ENCODE peak calls at places on chromosomes 13 and 19, in seven cellular contexts. Y is esophagus squamous epithelium, L is mucosa of descending colon, R is pancreas, E is thyroid gland, B is cardiac muscle cell, K is foreskin keratinocyte. O is an unnamed sample.
A peak's percentile ranks its signal among the peaks of the same experiment; 100 is the strongest.

GRCh38 chr19:38228491-38229439 is 4.7 kb upstream of the DPF1 start:
- DNase-seq in Y (no peak), L (no peak), R (peak; percentile 33), E (no peak), B (peak; percentile 71), K (no peak), O (no peak)

GRCh38 chr19:16327911-16328823 is 3.5 kb downstream of the KLF2 start:
- DNase-seq in Y (no peak), L (peak; percentile 67), R (no peak), E (peak; percentile 48), B (no peak), K (no peak), O (no peak)

GRCh38 chr19:8688930-8689329 is 9.7 kb downstream of the ACTL9 start:
- DNase-seq in Y (no peak), L (no peak), R (no peak), E (no peak), B (no peak), K (no peak), O (no peak)

GRCh38 chr13:100541882-100542545 is 46.6 kb downstream of the GGACT start:
- DNase-seq in Y (no peak), L (no peak), R (no peak), E (no peak), B (no peak), K (peak; percentile 43), O (peak; percentile 29)

GRCh38 chr19:8355631-8356402 is 8.1 kb upstream of the ANGPTL4 start:
- DNase-seq in Y (no peak), L (no peak), R (no peak), E (no peak), B (no peak), K (peak; percentile 78), O (peak; percentile 98)

GRCh38 chr13:106337096-106337495 is 198.4 kb downstream of the EFNB2 start:
- DNase-seq in Y (no peak), L (no peak), R (no peak), E (no peak), B (no peak), K (no peak), O (no peak)

GRCh38 chr19:31348416-31349159 is 648 bp downstream of the TSHZ3 start:
- DNase-seq in Y (no peak), L (no peak), R (no peak), E (peak; percentile 55), B (peak; percentile 34), K (no peak), O (peak; percentile 69)

GRCh38 chr19:3773814-3774515 is 1.9 kb upstream of the RAX2 start:
- DNase-seq in Y (no peak), L (no peak), R (no peak), E (no peak), B (no peak), K (no peak), O (no peak)

GRCh38 chr19:37691881-37692504 is 27.6 kb downstream of the ZNF607 start:
- DNase-seq in Y (peak; percentile 31), L (peak; percentile 84), R (peak; percentile 54), E (peak; percentile 84), B (peak; percentile 93), K (peak; percentile 32), O (peak; percentile 39)

GRCh38 chr13:76884571-76885202 is 1.5 kb downstream of the KCTD12 start:
- DNase-seq in Y (no peak), L (peak; percentile 42), R (no peak), E (peak; percentile 8), B (peak; percentile 1), K (no peak), O (peak; percentile 40)

GRCh38 chr13:46852168-46852567 is 44.7 kb downstream of the HTR2A start:
- DNase-seq in Y (no peak), L (no peak), R (no peak), E (no peak), B (no peak), K (no peak), O (no peak)

GRCh38 chr19:42113641-42114348 is 18.5 kb downstream of the POU2F2 start:
- DNase-seq in Y (no peak), L (no peak), R (no peak), E (no peak), B (no peak), K (peak; percentile 99), O (peak; percentile 96)

GRCh38 chr13:77028202-77028601 is 1.2 kb upstream of the FBXL3 start:
- DNase-seq in Y (no peak), L (no peak), R (no peak), E (no peak), B (no peak), K (no peak), O (peak; percentile 9)

GRCh38 chr13:33690321-33690720 is 127.6 kb upstream of the RFC3 start:
- DNase-seq in Y (no peak), L (no peak), R (no peak), E (no peak), B (no peak), K (no peak), O (no peak)

GRCh38 chr13:76758257-76758656 is 127.9 kb downstream of the KCTD12 start:
- DNase-seq in Y (no peak), L (no peak), R (no peak), E (no peak), B (peak; percentile 30), K (no peak), O (no peak)

GRCh38 chr19:40960780-40961179 is 30.3 kb upstream of the CYP2B6 start:
- DNase-seq in Y (no peak), L (no peak), R (no peak), E (no peak), B (no peak), K (no peak), O (no peak)

GRCh38 chr19:16261584-16262370 is 62.8 kb upstream of the KLF2 start:
- DNase-seq in Y (no peak), L (no peak), R (no peak), E (no peak), B (no peak), K (no peak), O (no peak)

GRCh38 chr13:64293923-64294322 is 2878.3 kb upstream of the PCDH20 start:
- DNase-seq in Y (no peak), L (no peak), R (no peak), E (no peak), B (no peak), K (no peak), O (no peak)

GRCh38 chr19:5687360-5688198 is 2.5 kb upstream of the RPL36 start:
- DNase-seq in Y (no peak), L (no peak), R (no peak), E (no peak), B (no peak), K (no peak), O (no peak)

GRCh38 chr13:79646880-79647279 is 165.9 kb downstream of the NDFIP2 start:
- DNase-seq in Y (no peak), L (no peak), R (no peak), E (no peak), B (no peak), K (no peak), O (no peak)

GRCh38 chr19:1052349-1052967 is 12.6 kb downstream of the ABCA7 start:
- DNase-seq in Y (no peak), L (no peak), R (no peak), E (no peak), B (no peak), K (no peak), O (no peak)

DNA sequence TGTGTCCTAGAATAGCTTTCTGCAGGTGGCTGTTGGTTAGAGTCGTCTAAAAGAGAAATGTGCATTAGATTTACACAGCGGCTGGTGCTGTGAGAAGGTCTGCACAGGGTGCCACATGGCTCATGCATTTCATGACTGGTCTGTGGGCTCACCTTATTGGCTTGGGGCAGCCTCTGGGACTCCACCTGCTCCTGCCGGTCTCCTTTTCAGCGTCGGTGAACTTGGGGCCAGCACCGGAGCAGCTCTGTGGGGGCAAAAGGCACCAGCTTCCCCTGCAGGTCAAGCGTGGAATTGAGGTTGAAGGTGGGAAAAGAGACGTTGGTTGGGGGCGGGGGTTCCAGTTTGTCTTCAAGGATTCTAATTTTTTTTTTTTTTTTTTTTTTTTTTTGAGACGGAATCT is 3.1 kb upstream of the PNMA8C start:
- DNase-seq in Y (no peak), L (no peak), R (peak; percentile 59), E (no peak), B (peak; percentile 35), K (no peak), O (no peak)
- TF ChIP-seq CTCF in Y (no peak), L (no peak), R (no peak), E (no peak), B (peak; percentile 13), K (peak; percentile 22), O (no peak)

DNA sequence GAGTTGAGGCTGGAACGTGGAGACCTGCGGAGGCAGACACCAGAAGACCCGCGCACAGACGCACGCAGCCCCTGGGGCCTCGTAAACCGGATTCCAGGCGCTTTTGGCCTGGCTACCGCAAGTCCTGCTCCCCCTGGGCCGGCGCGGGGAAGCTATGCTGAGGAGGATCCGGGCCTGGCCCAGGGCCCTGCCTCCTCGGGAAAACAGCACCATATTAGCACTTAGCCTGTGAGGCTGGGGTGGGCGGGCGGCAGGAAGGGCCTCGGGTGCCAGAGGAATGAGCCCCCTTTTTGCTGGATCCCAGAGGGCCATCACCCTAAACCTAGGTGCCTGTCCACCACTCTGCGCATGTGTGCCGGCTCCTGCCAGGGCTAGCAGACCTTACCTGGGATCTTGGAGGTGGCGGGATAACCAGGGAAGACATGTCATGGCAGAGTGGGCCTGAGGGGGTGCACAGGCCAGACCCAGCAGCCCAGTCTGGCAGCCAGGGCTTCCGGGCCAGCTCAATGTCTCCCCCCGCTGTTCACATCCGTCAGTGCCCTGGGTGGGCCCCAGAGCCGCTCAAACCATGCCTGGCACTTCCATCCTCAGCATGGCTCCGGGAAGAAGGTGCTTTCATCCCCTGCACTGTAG is 7.3 kb downstream of the ELOF1 start:
- DNase-seq in Y (no peak), L (no peak), R (no peak), E (no peak), B (peak; percentile 49), K (no peak), O (no peak)
- TF ChIP-seq CTCF in Y (no peak), L (no peak), R (no peak), E (no peak), B (peak; percentile 41), K (peak; percentile 58), O (peak; percentile 23)

DNA sequence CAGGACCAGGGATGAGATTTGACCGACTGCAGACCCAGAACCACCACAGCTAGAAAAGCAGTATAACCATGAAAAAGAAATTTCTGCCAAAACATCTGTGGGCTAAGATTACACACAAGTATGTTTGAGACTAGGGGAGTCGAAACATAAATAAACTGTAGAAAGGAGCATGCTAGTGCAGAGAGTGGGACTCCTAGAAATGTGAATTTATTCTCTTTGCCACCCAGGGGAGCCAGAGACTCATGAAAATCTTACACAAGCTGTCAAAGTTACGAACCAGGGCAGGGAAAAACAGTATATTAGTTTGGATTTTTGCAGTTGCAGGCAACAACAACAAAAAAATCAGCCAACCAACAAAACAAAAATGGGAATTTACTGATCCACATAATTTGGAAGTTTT is 12.3 kb upstream of the HSPH1 start:
- DNase-seq in Y (no peak), L (no peak), R (no peak), E (no peak), B (no peak), K (no peak), O (no peak)
- TF ChIP-seq CTCF in Y (peak; percentile 4), L (no peak), R (no peak), E (no peak), B (peak; percentile 43), K (peak; percentile 48), O (peak; percentile 26)

DNA sequence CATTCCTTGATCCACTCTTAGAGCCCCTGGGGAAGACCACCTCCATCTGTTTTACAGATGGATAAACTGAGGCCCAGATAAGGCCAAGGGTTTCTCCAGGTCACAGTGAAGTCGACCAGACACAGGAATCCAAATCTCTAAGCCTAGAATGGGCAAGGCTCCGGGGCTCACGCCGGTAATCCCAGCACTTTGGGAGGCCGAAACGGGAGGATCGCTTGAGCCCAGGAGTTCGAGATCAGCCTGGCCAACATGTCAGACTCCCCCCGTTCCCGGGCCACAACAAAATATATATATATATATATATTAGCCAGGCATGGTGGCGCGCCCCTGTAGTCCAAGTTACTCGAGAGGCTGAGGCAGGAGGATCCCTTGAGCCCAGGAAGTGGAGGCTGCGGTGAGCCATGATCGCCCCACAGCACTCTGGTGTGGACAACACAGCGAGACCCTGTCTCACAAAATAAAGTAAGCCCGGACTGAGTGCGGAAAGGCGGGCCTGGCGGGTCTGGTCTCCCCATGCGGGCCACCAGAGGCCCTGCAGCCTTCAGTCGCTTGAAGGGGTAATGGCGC is 615 bp upstream of the RPL13A start:
- DNase-seq in Y (no peak), L (no peak), R (no peak), E (no peak), B (no peak), K (no peak), O (no peak)
- TF ChIP-seq CTCF in Y (peak; percentile 14), L (no peak), R (no peak), E (no peak), B (no peak), K (peak; percentile 3), O (no peak)